ENCODE peak calls at places on chromosomes 5 and 9, in eight cellular contexts. P, T, U, D, N, B, W and Z are unnamed samples.
A peak's percentile ranks its signal among the peaks of the same experiment; 100 is the strongest.

GRCh38 chr5:139100825-139101224 is 97.3 kb downstream of the SIL1 start:
- DNase-seq in W (no peak), B (no peak), P (no peak), U (peak; percentile 90), D (no peak), N (no peak), T (no peak), Z (peak; percentile 66)

GRCh38 chr5:80406980-80407734 is 707 bp upstream of the ZFYVE16 start:
- DNase-seq in D (no peak), N (no peak), U (no peak), B (peak; percentile 67), W (no peak), P (no peak), T (peak; percentile 3), Z (peak; percentile 27)

GRCh38 chr5:152560508-152561137 is 155.5 kb upstream of the NMUR2 start:
- DNase-seq in P (peak; percentile 44), T (peak; percentile 48), B (peak; percentile 76), N (no peak), U (peak; percentile 32), W (no peak), D (peak; percentile 8), Z (peak; percentile 51)

GRCh38 chr9:15293727-15294405 is 13.2 kb downstream of the TTC39B start:
- DNase-seq in P (no peak), U (no peak), B (no peak), T (no peak), W (no peak), D (peak; percentile 29), N (no peak), Z (peak; percentile 33)

GRCh38 chr9:96523429-96523828 is 73.5 kb downstream of the HABP4 start:
- DNase-seq in P (no peak), N (no peak), D (no peak), W (no peak), U (no peak), B (peak; percentile 94), T (no peak), Z (no peak)

GRCh38 chr5:131515348-131515747 is 119.7 kb downstream of the RAPGEF6 start:
- DNase-seq in U (no peak), T (no peak), N (no peak), B (no peak), D (no peak), W (no peak), P (no peak), Z (no peak)

GRCh38 chr9:94097788-94098413 is 13.6 kb downstream of the PTPDC1 start:
- DNase-seq in B (no peak), T (no peak), P (no peak), W (no peak), D (no peak), N (no peak), U (peak; percentile 95), Z (peak; percentile 95)

GRCh38 chr9:95167998-95168397 is 149.5 kb downstream of the FANCC start:
- DNase-seq in D (peak; percentile 44), B (no peak), P (peak; percentile 61), W (no peak), T (peak; percentile 80), N (peak; percentile 22), U (peak; percentile 75), Z (peak; percentile 89)

GRCh38 chr9:3027260-3027659 is 183.4 kb upstream of the PUM3 start:
- DNase-seq in P (no peak), D (no peak), N (no peak), B (no peak), T (no peak), U (no peak), W (no peak), Z (no peak)

GRCh38 chr5:176161431-176161830 is 76.8 kb upstream of the SIMC1 start:
- DNase-seq in B (no peak), W (no peak), T (no peak), D (no peak), N (no peak), P (no peak), U (no peak), Z (no peak)

GRCh38 chr5:137199966-137200365 is 299.2 kb downstream of the SPOCK1 start:
- DNase-seq in T (no peak), P (no peak), D (no peak), B (no peak), W (no peak), U (peak; percentile 81), N (no peak), Z (peak; percentile 17)

GRCh38 chr5:95647886-95648860 is 1.6 kb downstream of the RFESD start:
- DNase-seq in W (no peak), T (no peak), B (no peak), N (no peak), D (no peak), P (no peak), U (peak; percentile 35), Z (no peak)

GRCh38 chr9:87557996-87558395 is 60.3 kb downstream of the DAPK1 start:
- DNase-seq in D (no peak), T (no peak), U (peak; percentile 91), W (no peak), P (no peak), B (no peak), N (no peak), Z (no peak)

GRCh38 chr9:27382308-27382707 is 85.4 kb upstream of the EQTN start:
- DNase-seq in B (no peak), P (no peak), D (no peak), N (no peak), T (no peak), U (no peak), W (no peak), Z (no peak)

GRCh38 chr5:101720033-101720432 is 576.1 kb downstream of the SLCO4C1 start:
- DNase-seq in N (no peak), B (no peak), D (no peak), W (no peak), U (peak; percentile 3), P (no peak), T (no peak), Z (no peak)

GRCh38 chr9:16119861-16120641 is 567.2 kb downstream of the CCDC171 start:
- DNase-seq in T (no peak), P (no peak), W (no peak), D (no peak), U (peak; percentile 88), B (no peak), N (no peak), Z (peak; percentile 85)

GRCh38 chr5:119951330-119951934 is 322.1 kb downstream of the FAM170A start:
- DNase-seq in N (no peak), P (no peak), B (no peak), T (no peak), W (no peak), D (no peak), U (no peak), Z (no peak)

GRCh38 chr9:97786341-97786740 is 66.7 kb upstream of the FOXE1 start:
- DNase-seq in W (no peak), N (no peak), T (no peak), P (no peak), B (no peak), D (no peak), U (peak; percentile 53), Z (peak; percentile 30)

GRCh38 chr5:122415481-122416120 is 103.6 kb downstream of the SNCAIP start:
- DNase-seq in T (peak; percentile 3), N (no peak), P (peak; percentile 20), U (peak; percentile 46), D (no peak), B (peak; percentile 71), W (no peak), Z (peak; percentile 50)

GRCh38 chr9:126536836-126537465 is 76.8 kb upstream of the LMX1B start:
- DNase-seq in N (no peak), W (no peak), D (no peak), U (no peak), T (no peak), B (no peak), P (no peak), Z (no peak)

GRCh38 chr5:1017056-1017455 is 8.5 kb downstream of the NKD2 start:
- DNase-seq in U (no peak), W (no peak), B (no peak), T (no peak), P (no peak), N (no peak), D (no peak), Z (no peak)

GRCh38 chr5:179322071-179323025 is 22.9 kb downstream of the ADAMTS2 start:
- DNase-seq in W (no peak), D (no peak), N (no peak), T (no peak), U (no peak), P (no peak), B (no peak), Z (no peak)

GRCh38 chr5:95244479-95244878 is 40.4 kb downstream of the MCTP1 start:
- DNase-seq in T (no peak), W (no peak), N (no peak), D (no peak), P (no peak), B (no peak), U (no peak), Z (no peak)

GRCh38 chr5:30112842-30113241 is 1080.6 kb upstream of the CDH6 start:
- DNase-seq in D (no peak), B (no peak), W (no peak), T (no peak), N (no peak), U (no peak), P (no peak), Z (no peak)

GRCh38 chr5:53392073-53392472 is 88.4 kb upstream of the FST start:
- DNase-seq in D (no peak), N (no peak), P (no peak), W (no peak), T (no peak), U (no peak), B (no peak), Z (no peak)

GRCh38 chr5:132229236-132229635 is 1.6 kb upstream of the P4HA2 start:
- DNase-seq in T (no peak), P (no peak), U (no peak), B (no peak), N (no peak), W (no peak), D (no peak), Z (no peak)

GRCh38 chr5:43236633-43237355 is 44.8 kb downstream of the NIM1K start:
- DNase-seq in W (no peak), P (no peak), U (no peak), N (no peak), D (no peak), B (no peak), T (no peak), Z (no peak)

GRCh38 chr9:16181539-16181938 is 628.7 kb downstream of the CCDC171 start:
- DNase-seq in T (no peak), D (no peak), U (no peak), B (no peak), N (no peak), W (no peak), P (no peak), Z (no peak)

GRCh38 chr5:52987711-52988329 is 1.3 kb upstream of the ITGA2 start:
- DNase-seq in B (no peak), N (peak; percentile 24), P (no peak), W (no peak), T (peak; percentile 17), U (peak; percentile 87), D (no peak), Z (peak; percentile 63)

GRCh38 chr5:1468247-1468612 is 23.0 kb upstream of the SLC6A3 start:
- DNase-seq in D (no peak), W (no peak), U (no peak), N (no peak), P (no peak), T (peak; percentile 38), B (peak; percentile 58), Z (no peak)

GRCh38 chr9:12628546-12628945 is 64.6 kb upstream of the TYRP1 start:
- DNase-seq in D (no peak), B (no peak), N (no peak), U (no peak), T (no peak), W (no peak), P (no peak), Z (no peak)

GRCh38 chr9:125428060-125428481 is 166.4 kb downstream of the GAPVD1 start:
- DNase-seq in W (no peak), P (peak; percentile 50), N (no peak), T (peak; percentile 42), B (no peak), D (no peak), U (peak; percentile 24), Z (no peak)

GRCh38 chr5:151661968-151662732 is 24.6 kb downstream of the SPARC start:
- DNase-seq in N (no peak), W (no peak), D (no peak), P (no peak), U (no peak), T (no peak), B (no peak), Z (no peak)

GRCh38 chr5:57832873-57833272 is 350.3 kb upstream of the ACTBL2 start:
- DNase-seq in P (no peak), N (no peak), T (no peak), B (no peak), U (peak; percentile 98), W (no peak), D (no peak), Z (no peak)